ENCODE peak calls at places on chromosome 18, in seven cellular contexts. K is HFF-Myc; H is activated CD4-positive, alpha-beta T cell treated with anti-CD3 and anti-CD28 coated beads, Interleukin-2, amount 50 U/mL, for 24 hours; G is aorta; S is ACHN; D is progenitor cell of endocrine pancreas; L is AML-193. B is an unnamed sample.

GRCh38 chr18:12283256-12283655 is 24.8 kb upstream of the TUBB6 start:
- DNase-seq in G (no peak), K (no peak), D (no peak), S (peak; percentile 2), H (no peak), L (no peak), B (no peak)

GRCh38 chr18:49849331-49850217 is 36.2 kb upstream of the ACAA2 start:
- DNase-seq in S (peak; percentile 91), K (peak; percentile 97), L (no peak), D (no peak), H (no peak), G (no peak), B (no peak)

GRCh38 chr18:54155412-54155811 is 69.1 kb downstream of the MBD2 start:
- DNase-seq in S (no peak), D (no peak), G (no peak), K (no peak), H (no peak), L (no peak), B (no peak)

GRCh38 chr18:50644807-50645206 is 84.9 kb downstream of the MAPK4 start:
- DNase-seq in D (no peak), G (no peak), L (no peak), K (no peak), S (no peak), H (no peak), B (no peak)

GRCh38 chr18:79241755-79242154 is 154.0 kb upstream of the NFATC1 start:
- DNase-seq in S (no peak), K (no peak), L (no peak), D (no peak), H (no peak), G (no peak), B (no peak)

GRCh38 chr18:62991389-62991788 is 276.0 kb downstream of the PHLPP1 start:
- DNase-seq in S (no peak), L (no peak), G (no peak), D (no peak), K (no peak), H (no peak), B (no peak)

GRCh38 chr18:9038277-9038871 is 64.1 kb upstream of the NDUFV2 start:
- DNase-seq in K (no peak), D (no peak), S (no peak), H (no peak), L (no peak), G (no peak), B (no peak)

GRCh38 chr18:66346833-66347595 is 256.9 kb downstream of the CDH19 start:
- DNase-seq in H (no peak), S (no peak), L (no peak), G (no peak), K (no peak), D (no peak), B (no peak)

GRCh38 chr18:79964330-79965118 is at the start of gene HSBP1L1:
- DNase-seq in H (no peak), L (no peak), G (peak; percentile 77), K (no peak), S (peak; percentile 70), D (peak; percentile 76), B (peak; percentile 41)

GRCh38 chr18:71450258-71450657 is 1093.9 kb downstream of the CBLN2 start:
- DNase-seq in D (no peak), H (no peak), G (no peak), S (no peak), K (no peak), L (no peak), B (no peak)

GRCh38 chr18:79928563-79928960 is 22.9 kb downstream of the SLC66A2 start:
- DNase-seq in K (no peak), S (no peak), G (peak; percentile 6), D (no peak), H (no peak), L (no peak), B (no peak)

GRCh38 chr18:5518179-5518770 is 25.5 kb downstream of the EPB41L3 start:
- DNase-seq in S (no peak), L (no peak), D (no peak), G (no peak), K (no peak), H (no peak), B (no peak)

GRCh38 chr18:24741961-24742738 is 281.7 kb downstream of the HRH4 start:
- DNase-seq in K (no peak), L (no peak), S (no peak), D (no peak), H (no peak), G (no peak), B (no peak)

GRCh38 chr18:62763101-62763521 is 47.8 kb downstream of the PHLPP1 start:
- DNase-seq in D (no peak), G (no peak), H (no peak), S (no peak), L (no peak), K (no peak), B (no peak)

GRCh38 chr18:76482971-76483691 is 11.9 kb downstream of the ZNF516 start:
- DNase-seq in L (no peak), D (no peak), H (no peak), S (no peak), K (no peak), G (no peak), B (no peak)

GRCh38 chr18:36518839-36519238 is 221.3 kb downstream of the FHOD3 start:
- DNase-seq in G (no peak), L (no peak), S (peak; percentile 11), H (no peak), D (no peak), K (no peak), B (no peak)

GRCh38 chr18:10488022-10488421 is 33.6 kb downstream of the APCDD1 start:
- DNase-seq in G (no peak), K (no peak), H (no peak), D (no peak), L (no peak), S (no peak), B (no peak)

GRCh38 chr18:21275645-21276044 is 33.6 kb downstream of the GREB1L start:
- DNase-seq in H (no peak), K (no peak), S (no peak), G (no peak), D (no peak), L (no peak), B (no peak)

GRCh38 chr18:21689736-21690135 is 14.8 kb downstream of the ABHD3 start:
- DNase-seq in H (no peak), S (no peak), D (no peak), K (no peak), G (no peak), L (no peak), B (no peak)

GRCh38 chr18:48036191-48036590 is 105.7 kb upstream of the SMAD2 start:
- DNase-seq in S (no peak), L (no peak), K (no peak), G (no peak), H (no peak), D (no peak), B (no peak)

GRCh38 chr18:74281639-74282358 is 10.0 kb downstream of the CYB5A start:
- DNase-seq in L (no peak), G (no peak), S (no peak), H (no peak), D (no peak), K (no peak), B (no peak)

GRCh38 chr18:76126327-76126726 is 368.7 kb downstream of the ZNF516 start:
- DNase-seq in S (no peak), G (no peak), H (no peak), D (no peak), L (no peak), K (no peak), B (no peak)

GRCh38 chr18:22601481-22601880 is 183.8 kb upstream of the CTAGE1 start:
- DNase-seq in S (no peak), H (no peak), D (no peak), L (no peak), K (peak; percentile 59), G (no peak), B (no peak)

GRCh38 chr18:9862686-9863085 is 23.1 kb upstream of the TXNDC2 start:
- DNase-seq in H (no peak), K (no peak), D (no peak), L (no peak), S (no peak), G (no peak), B (no peak)

GRCh38 chr18:63818212-63818611 is 43.0 kb downstream of the SERPINB7 start:
- DNase-seq in G (no peak), K (no peak), D (no peak), H (no peak), S (no peak), L (no peak), B (no peak)

GRCh38 chr18:4283746-4284291 is 171.3 kb downstream of the DLGAP1 start:
- DNase-seq in D (no peak), G (no peak), H (no peak), K (no peak), S (no peak), L (no peak), B (no peak)

GRCh38 chr18:42174909-42175308 is 219.9 kb downstream of the PIK3C3 start:
- DNase-seq in K (no peak), G (no peak), S (peak; percentile 48), H (no peak), D (peak; percentile 14), L (peak; percentile 62), B (no peak)

GRCh38 chr18:74251297-74252031 is 40.3 kb downstream of the CYB5A start:
- DNase-seq in S (no peak), G (no peak), H (no peak), K (peak; percentile 80), D (no peak), L (peak; percentile 76), B (no peak)

GRCh38 chr18:45063246-45064038 is 382.8 kb downstream of the SETBP1 start:
- DNase-seq in L (no peak), S (no peak), D (no peak), H (no peak), G (no peak), K (no peak), B (no peak)

GRCh38 chr18:28159055-28159454 is 17.9 kb downstream of the CDH2 start:
- DNase-seq in K (no peak), S (no peak), D (no peak), L (no peak), H (no peak), G (no peak), B (no peak)

GRCh38 chr18:44914028-44914427 is 233.3 kb downstream of the SETBP1 start:
- DNase-seq in S (no peak), H (no peak), G (no peak), D (no peak), K (no peak), L (no peak), B (no peak)

GRCh38 chr18:3721771-3722661 is 272.0 kb downstream of the TGIF1 start:
- DNase-seq in L (peak; percentile 87), H (no peak), S (no peak), K (no peak), D (no peak), G (no peak), B (no peak)

GRCh38 chr18:58049000-58049688 is 5.1 kb downstream of the NEDD4L start:
- DNase-seq in H (no peak), K (no peak), D (no peak), G (no peak), L (no peak), S (no peak), B (no peak)

GRCh38 chr18:55323051-55323994 is 264.7 kb downstream of the TCF4 start:
- DNase-seq in G (no peak), D (no peak), L (no peak), H (no peak), S (no peak), K (no peak), B (no peak)

GRCh38 chr18:23627325-23627724 is 35.4 kb downstream of the ANKRD29 start:
- DNase-seq in H (no peak), K (peak; percentile 84), L (no peak), D (no peak), S (peak; percentile 90), G (no peak), B (no peak)

GRCh38 chr18:24770625-24771024 is 310.2 kb downstream of the HRH4 start:
- DNase-seq in S (no peak), K (no peak), G (no peak), D (no peak), L (no peak), H (no peak), B (no peak)

GRCh38 chr18:5456577-5457466 is 87.0 kb downstream of the EPB41L3 start:
- DNase-seq in H (no peak), S (peak; percentile 20), D (no peak), G (no peak), L (peak; percentile 20), K (no peak), B (no peak)

GRCh38 chr18:52657063-52657462 is 317.1 kb downstream of the DCC start:
- DNase-seq in K (no peak), D (no peak), L (no peak), H (no peak), S (no peak), G (no peak), B (no peak)

B was measured in activated CD4-positive, CD25-positive, alpha-beta regulatory T cell.